ENCODE peak calls at places on chromosome 7, in eight cellular contexts. T is HCT116, N is GM23338, E is breast epithelium, Y is sigmoid colon, K is SK-N-SH, Q is H1, I is transverse colon. L is an unnamed sample.

GRCh38 chr7:123635551-123636359 is 19.9 kb upstream of the LMOD2 start:
- DNase-seq in Y (no peak), N (peak; percentile 60), T (no peak), I (no peak), Q (no peak), K (peak; percentile 72), E (no peak), L (no peak)

GRCh38 chr7:88141025-88141424 is 78.8 kb downstream of the SRI start:
- DNase-seq in I (peak; percentile 25), Y (no peak), T (no peak), K (no peak), Q (no peak), E (no peak), N (peak; percentile 51), L (peak; percentile 37)

GRCh38 chr7:69108041-69108440 is 490.2 kb upstream of the AUTS2 start:
- DNase-seq in E (no peak), Y (no peak), N (peak; percentile 16), K (no peak), T (no peak), Q (no peak), I (no peak), L (no peak)

GRCh38 chr7:114930829-114931655 is 9.1 kb downstream of the MDFIC start:
- DNase-seq in Q (no peak), I (no peak), N (no peak), Y (no peak), K (no peak), E (no peak), T (no peak), L (no peak)

GRCh38 chr7:138553805-138554204 is 93.7 kb downstream of the TRIM24 start:
- DNase-seq in K (no peak), T (no peak), I (no peak), Q (no peak), Y (no peak), N (no peak), E (no peak), L (no peak)

GRCh38 chr7:91949221-91950009 is 8.8 kb downstream of the AKAP9 start:
- DNase-seq in N (no peak), T (no peak), Y (no peak), I (no peak), E (no peak), K (no peak), Q (no peak), L (no peak)

GRCh38 chr7:103695496-103695895 is 249.5 kb upstream of the SLC26A5 start:
- DNase-seq in N (no peak), E (no peak), Y (no peak), Q (no peak), K (no peak), T (no peak), I (no peak), L (no peak)

GRCh38 chr7:83347836-83348482 is 185.3 kb upstream of the PCLO start:
- DNase-seq in T (no peak), Y (no peak), E (no peak), K (peak; percentile 53), I (peak; percentile 14), N (no peak), Q (no peak), L (no peak)

GRCh38 chr7:50217961-50218360 is 86.6 kb upstream of the IKZF1 start:
- DNase-seq in N (no peak), K (no peak), E (no peak), Q (no peak), T (no peak), Y (no peak), I (no peak), L (no peak)

GRCh38 chr7:15780271-15780670 is 93.8 kb upstream of the MEOX2 start:
- DNase-seq in E (no peak), N (peak; percentile 16), T (no peak), Y (no peak), K (no peak), I (no peak), Q (no peak), L (no peak)

GRCh38 chr7:138649506-138649905 is 51.7 kb downstream of the SVOPL start:
- DNase-seq in T (no peak), E (no peak), I (no peak), Q (no peak), N (no peak), Y (no peak), K (no peak), L (no peak)

GRCh38 chr7:30478349-30479228 is at the start of gene NOD1:
- DNase-seq in E (peak; percentile 66), N (peak; percentile 82), I (peak; percentile 88), K (peak; percentile 96), T (peak; percentile 44), Y (peak; percentile 86), Q (peak; percentile 81), L (peak; percentile 58)
- TF ChIP-seq POLR2AphosphoS5 in E (peak; percentile 76), N (peak; percentile 60), I (peak; percentile 67), K (peak; percentile 88), T (peak; percentile 75), Y (peak; percentile 30), Q (peak; percentile 67), L (no peak)

DNA sequence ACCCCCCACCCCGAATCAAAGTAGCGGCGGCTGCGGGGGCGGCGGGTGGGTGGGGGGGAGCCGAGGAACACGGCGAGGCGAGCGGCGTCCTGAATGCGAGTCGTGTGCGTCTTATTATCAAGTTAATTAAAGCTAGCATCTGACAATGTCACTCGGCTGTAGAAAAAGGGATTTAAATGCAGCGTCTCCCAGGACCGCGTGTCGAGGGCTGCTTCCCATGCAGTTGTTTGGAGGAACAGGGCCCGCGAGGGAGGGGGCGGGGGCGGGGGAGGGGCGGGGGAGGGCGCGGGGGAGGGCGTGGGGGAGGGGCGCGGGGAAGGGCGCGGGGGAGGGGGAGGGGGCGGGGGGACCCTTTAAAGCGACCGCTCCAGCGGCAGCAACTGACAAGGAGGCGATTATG is 2.7 kb upstream of the UNCX start:
- DNase-seq in Y (no peak), T (no peak), I (no peak), K (no peak), E (no peak), N (peak; percentile 87), Q (no peak), L (no peak)
- TF ChIP-seq CTCF in Y (no peak), T (no peak), I (no peak), K (no peak), E (no peak), N (no peak), Q (no peak), L (no peak)

GRCh38 chr7:2721842-2722241 is 33.8 kb downstream of the AMZ1 start:
- DNase-seq in Y (no peak), I (no peak), N (no peak), E (no peak), K (no peak), T (no peak), Q (no peak), L (no peak)
- H3K4me1 ChIP-seq in Y (no peaks in the 10 kb centered on the region), I (peaks cover 12% of the 10 kb centered on the region), N (no peaks in the 10 kb centered on the region), E (no peaks in the 10 kb centered on the region), K (no peaks in the 10 kb centered on the region), T (peaks cover 14% of the 10 kb centered on the region), Q (no peaks in the 10 kb centered on the region), L (peaks cover 6% of the 10 kb centered on the region)

DNA sequence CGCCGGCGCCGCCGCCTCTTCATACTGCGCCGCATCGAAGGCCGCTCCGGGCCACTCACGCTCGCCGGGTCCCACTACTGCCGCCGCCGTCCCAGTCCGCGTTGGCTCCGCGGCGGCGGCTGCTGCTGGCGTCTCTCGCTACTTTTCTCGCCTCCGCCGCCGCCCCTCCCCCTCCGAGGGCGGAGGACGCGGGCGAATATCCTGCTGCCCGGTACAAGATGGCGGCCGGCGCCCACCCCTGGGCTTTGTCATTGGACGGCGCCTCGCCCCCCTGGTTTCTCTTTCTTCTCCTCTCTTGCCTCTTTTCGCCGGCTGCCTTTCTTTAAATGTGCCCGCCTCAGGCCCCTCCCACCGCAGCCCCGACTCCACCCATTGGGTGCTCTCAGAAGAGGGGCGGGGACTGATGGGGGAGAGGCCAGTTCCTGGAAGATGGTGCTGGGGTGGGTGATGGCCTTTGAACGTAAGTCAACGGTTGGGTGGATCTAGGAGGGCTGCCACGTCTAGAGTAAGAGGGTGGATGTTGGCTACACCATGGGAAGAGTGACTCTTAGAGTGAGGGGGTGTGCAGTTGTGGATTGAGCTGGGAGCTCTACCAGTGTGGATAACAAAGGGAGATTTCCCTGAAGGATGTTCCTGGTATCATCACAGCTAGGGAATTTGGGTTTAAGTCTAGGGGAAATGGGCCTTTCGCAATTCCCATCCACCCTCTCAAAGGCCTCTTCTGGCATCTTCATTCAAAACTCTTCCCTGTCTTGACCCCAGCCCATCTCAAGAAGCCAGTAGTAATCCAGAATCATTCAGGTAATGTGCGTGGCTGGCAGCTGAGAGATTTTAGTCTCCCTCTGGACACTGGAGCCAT is at the start of gene CCDC71L:
- DNase-seq in N (peak; percentile 98), Y (peak; percentile 98), E (peak; percentile 94), Q (peak; percentile 95), K (peak; percentile 96), I (peak; percentile 95), T (peak; percentile 75), L (peak; percentile 91)
- TF ChIP-seq POLR2AphosphoS5 in N (peak; percentile 72), Y (peak; percentile 81), E (peak; percentile 87), Q (no peak), K (peak; percentile 75), I (peak; percentile 74), T (peak; percentile 73), L (peak; percentile 91)

DNA sequence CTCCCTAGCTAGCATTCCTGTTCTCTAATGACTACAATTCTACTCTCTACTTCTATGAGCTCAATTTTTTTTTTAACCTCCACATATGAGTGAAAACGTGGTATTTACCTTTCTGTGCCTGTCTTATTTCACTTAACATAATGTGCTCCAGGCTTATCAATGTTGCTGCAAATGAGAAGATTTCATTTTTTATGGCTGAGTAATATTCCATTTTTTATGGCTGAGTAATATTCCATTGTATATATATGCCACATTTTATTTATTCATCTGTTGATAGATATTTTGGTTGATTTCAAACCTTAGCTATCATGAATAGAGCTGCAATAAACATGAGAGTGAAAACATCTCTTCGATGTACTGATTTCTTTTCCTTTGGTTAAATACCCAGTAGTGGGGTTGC is 159.6 kb upstream of the TPK1 start:
- DNase-seq in K (no peak), N (no peak), Q (no peak), E (no peak), T (no peak), Y (no peak), I (no peak), L (no peak)
- TF ChIP-seq CTCF in K (no peak), N (no peak), Q (no peak), E (no peak), T (no peak), Y (no peak), I (no peak), L (no peak)

GRCh38 chr7:155913311-155913710 is 101.0 kb upstream of the SHH start:
- DNase-seq in Y (no peak), T (no peak), K (no peak), Q (no peak), E (no peak), I (no peak), N (no peak), L (no peak)

GRCh38 chr7:155913719-155914118 is 101.5 kb upstream of the SHH start:
- DNase-seq in Q (no peak), Y (no peak), I (no peak), K (no peak), E (no peak), N (no peak), T (no peak), L (no peak)

GRCh38 chr7:155914341-155914740 is 102.1 kb upstream of the SHH start:
- DNase-seq in E (no peak), T (no peak), N (no peak), Y (no peak), K (no peak), Q (no peak), I (no peak), L (no peak)

GRCh38 chr7:155908385-155908784 is 96.1 kb upstream of the SHH start:
- DNase-seq in T (no peak), K (no peak), I (no peak), Q (no peak), N (no peak), E (no peak), Y (no peak), L (no peak)

GRCh38 chr7:155911471-155912105 is 99.3 kb upstream of the SHH start:
- DNase-seq in Y (no peak), Q (no peak), E (no peak), I (no peak), T (no peak), N (no peak), K (no peak), L (no peak)
- H3K4me1 ChIP-seq in Y (no peaks in the 10 kb centered on the region), Q (no peaks in the 10 kb centered on the region), E (no peaks in the 10 kb centered on the region), I (no peaks in the 10 kb centered on the region), T (peaks cover 15% of the 10 kb centered on the region), N (no peaks in the 10 kb centered on the region), K (no peaks in the 10 kb centered on the region), L (no peaks in the 10 kb centered on the region)

L was measured in prostate gland.